ENCODE peak calls at places on chromosomes 2 and 18, in nine cellular contexts. D is NB4, U is pancreas, L is dorsolateral prefrontal cortex, X is GM23338, T is fibroblast of pulmonary artery, C is coronary artery, A is endodermal cell, M is right lobe of liver. F is an unnamed sample.

GRCh38 chr2:136291871-136292270 is 173.9 kb upstream of the CXCR4 start:
- DNase-seq in X (no peak), T (no peak), A (no peak), U (no peak), M (no peak), D (no peak), L (no peak), C (no peak), F (no peak)

GRCh38 chr2:128746356-128746755 is 427.7 kb upstream of the HS6ST1 start:
- DNase-seq in L (no peak), U (peak; percentile 93), A (no peak), X (no peak), T (peak; percentile 96), M (no peak), D (peak; percentile 57), C (no peak), F (no peak)

GRCh38 chr2:237774811-237775553 is 23.6 kb upstream of the RBM44 start:
- DNase-seq in A (peak; percentile 90), T (peak; percentile 68), L (no peak), C (no peak), X (peak; percentile 83), M (peak; percentile 83), U (peak; percentile 30), D (peak; percentile 70), F (peak; percentile 95)

GRCh38 chr2:108982259-108982679 is 6.8 kb downstream of the EDAR start:
- DNase-seq in A (no peak), X (no peak), L (no peak), U (no peak), C (no peak), M (no peak), T (no peak), D (no peak), F (peak; percentile 91)

GRCh38 chr2:200655918-200656580 is 70.2 kb downstream of the AOX1 start:
- DNase-seq in U (no peak), T (no peak), X (no peak), L (no peak), D (no peak), A (no peak), C (no peak), M (no peak), F (no peak)

GRCh38 chr2:98032086-98032485 is 36.3 kb upstream of the TMEM131 start:
- DNase-seq in A (peak; percentile 53), L (no peak), U (no peak), D (no peak), M (no peak), T (no peak), X (no peak), C (no peak), F (no peak)

GRCh38 chr18:9516437-9517064 is 41.2 kb downstream of the RALBP1 start:
- DNase-seq in U (no peak), M (no peak), X (peak; percentile 69), A (no peak), T (peak; percentile 67), C (no peak), D (peak; percentile 53), L (no peak), F (peak; percentile 64)

GRCh38 chr18:79575891-79576685 is 103.5 kb upstream of the CTDP1 start:
- DNase-seq in C (peak; percentile 74), M (peak; percentile 47), X (no peak), U (peak; percentile 74), T (peak; percentile 63), D (no peak), L (no peak), A (peak; percentile 44), F (peak; percentile 61)

GRCh38 chr2:14944562-14945346 is 312.2 kb downstream of the LRATD1 start:
- DNase-seq in T (peak; percentile 1), D (peak; percentile 56), A (peak; percentile 80), X (peak; percentile 80), C (no peak), L (no peak), U (peak; percentile 21), M (no peak), F (peak; percentile 17)

DNA sequence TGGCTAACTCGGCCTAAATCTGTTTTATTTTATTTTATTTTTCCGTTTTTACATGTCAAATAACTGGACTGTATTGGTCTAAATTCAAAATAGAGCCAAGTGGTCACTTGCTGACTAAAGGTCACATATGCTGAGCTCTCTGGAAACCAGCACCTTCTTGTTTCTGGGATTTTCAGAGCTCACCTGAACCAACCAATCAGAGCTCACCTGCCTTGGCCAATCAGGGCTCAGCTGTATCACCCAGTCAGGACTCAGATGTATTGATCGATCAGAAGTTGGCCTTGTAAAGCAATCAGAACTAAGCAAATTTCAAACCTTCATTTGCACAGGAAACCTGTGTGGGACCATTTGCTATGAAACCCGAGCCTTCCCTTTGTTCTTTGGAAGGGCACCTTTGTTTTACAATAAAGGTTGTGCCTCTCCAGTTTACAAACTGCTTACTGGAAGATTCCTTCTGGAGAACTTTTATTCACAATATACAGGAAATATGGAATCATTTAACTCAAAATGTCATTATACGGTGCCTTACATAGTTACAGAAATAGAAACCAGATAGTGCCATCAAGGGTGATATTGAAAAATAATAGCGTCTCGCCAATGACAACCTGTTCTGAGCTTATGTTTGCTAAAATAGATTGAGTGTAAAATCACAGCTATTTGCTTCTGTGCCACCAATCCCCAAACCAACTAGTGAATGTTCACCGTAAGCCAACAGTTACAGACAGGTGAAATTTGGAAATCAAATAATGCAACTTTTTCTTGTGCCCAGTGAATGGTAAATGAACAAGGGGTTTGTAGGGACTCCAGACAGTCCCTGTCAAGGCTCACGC is 17.3 kb upstream of the PSD4 start:
- DNase-seq in X (peak; percentile 44), L (no peak), T (no peak), M (peak; percentile 88), C (peak; percentile 7), A (peak; percentile 74), D (no peak), U (peak; percentile 45), F (no peak)
- H3K4me3 ChIP-seq in X (peak overlapping the region; percentile 46), L (no peak overlapping the region), T (no peak overlapping the region), M (peak overlapping the region; percentile 76), C (peak overlapping the region; percentile 61), A (peak overlapping the region; percentile 56), D (peak overlapping the region; percentile 52), U (peak overlapping the region; percentile 69), F (peak overlapping the region; percentile 28)

GRCh38 chr2:42327125-42327524 is 33.9 kb downstream of the COX7A2L start:
- DNase-seq in C (no peak), X (peak; percentile 29), A (no peak), M (no peak), T (no peak), L (no peak), D (no peak), U (no peak), F (peak; percentile 63)

GRCh38 chr2:42329779-42330178 is 31.2 kb downstream of the COX7A2L start:
- DNase-seq in X (no peak), M (no peak), T (no peak), C (no peak), L (no peak), A (no peak), U (no peak), D (no peak), F (no peak)

GRCh38 chr2:42324949-42325348 is 36.1 kb downstream of the COX7A2L start:
- DNase-seq in D (no peak), U (no peak), M (no peak), L (no peak), X (no peak), T (no peak), A (no peak), C (no peak), F (no peak)

GRCh38 chr2:42328923-42329322 is 32.1 kb downstream of the COX7A2L start:
- DNase-seq in U (no peak), X (no peak), M (no peak), A (no peak), C (no peak), T (no peak), L (no peak), D (no peak), F (no peak)

GRCh38 chr2:42328148-42328833 is 32.7 kb downstream of the COX7A2L start:
- DNase-seq in D (peak; percentile 52), U (no peak), C (no peak), T (peak; percentile 70), A (no peak), X (peak; percentile 35), M (no peak), L (no peak), F (peak; percentile 2)
- TF ChIP-seq CTCF in D (peak; percentile 27), U (no peak), C (peak; percentile 16), T (peak; percentile 50), A (peak; percentile 57), X (peak; percentile 33), M (peak; percentile 58), L (peak; percentile 64), F (peak; percentile 20)

DNA sequence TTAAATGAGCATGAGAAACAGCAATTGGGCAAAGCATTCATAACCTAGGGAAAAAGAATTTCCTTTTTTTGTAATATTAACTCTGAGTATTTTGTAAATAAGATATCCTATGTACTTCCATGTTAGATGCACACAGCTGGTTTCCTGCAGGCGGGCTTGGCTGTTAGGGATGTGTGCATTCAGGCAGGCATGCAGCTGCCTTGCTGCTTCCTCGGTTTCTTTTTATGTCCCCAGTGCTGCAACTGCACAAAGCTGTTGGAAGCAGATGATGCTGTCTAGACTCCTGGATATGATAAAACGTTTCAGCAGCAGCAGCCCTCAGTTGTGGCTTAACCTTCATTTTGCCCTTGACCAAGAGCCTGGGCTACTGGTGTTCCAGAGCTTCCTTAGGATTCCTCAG is 89.5 kb upstream of the EML6 start:
- DNase-seq in C (no peak), L (no peak), M (no peak), T (no peak), X (no peak), D (no peak), A (no peak), U (no peak), F (no peak)
- H3K4me3 ChIP-seq in C (no peak overlapping the region), L (no peak overlapping the region), M (no peak overlapping the region), T (no peak overlapping the region), X (no peak overlapping the region), D (no peak overlapping the region), A (no peak overlapping the region), U (no peak overlapping the region), F (no peak overlapping the region)

GRCh38 chr2:73993376-73993775 is 8.7 kb downstream of the TET3 start:
- DNase-seq in M (no peak), L (no peak), C (no peak), A (no peak), D (no peak), U (no peak), T (no peak), X (no peak), F (no peak)

GRCh38 chr2:73994544-73994831 is 9.8 kb downstream of the TET3 start:
- DNase-seq in X (no peak), D (no peak), U (no peak), M (no peak), L (no peak), A (no peak), C (no peak), T (no peak), F (no peak)

GRCh38 chr2:73997813-73998212 is 13.1 kb downstream of the TET3 start:
- DNase-seq in C (no peak), X (peak; percentile 34), T (no peak), A (no peak), M (no peak), U (no peak), L (no peak), D (no peak), F (no peak)

GRCh38 chr2:73993799-73994543 is 9.3 kb downstream of the TET3 start:
- DNase-seq in X (no peak), L (no peak), D (no peak), A (no peak), T (no peak), U (no peak), M (no peak), C (no peak), F (no peak)

DNA sequence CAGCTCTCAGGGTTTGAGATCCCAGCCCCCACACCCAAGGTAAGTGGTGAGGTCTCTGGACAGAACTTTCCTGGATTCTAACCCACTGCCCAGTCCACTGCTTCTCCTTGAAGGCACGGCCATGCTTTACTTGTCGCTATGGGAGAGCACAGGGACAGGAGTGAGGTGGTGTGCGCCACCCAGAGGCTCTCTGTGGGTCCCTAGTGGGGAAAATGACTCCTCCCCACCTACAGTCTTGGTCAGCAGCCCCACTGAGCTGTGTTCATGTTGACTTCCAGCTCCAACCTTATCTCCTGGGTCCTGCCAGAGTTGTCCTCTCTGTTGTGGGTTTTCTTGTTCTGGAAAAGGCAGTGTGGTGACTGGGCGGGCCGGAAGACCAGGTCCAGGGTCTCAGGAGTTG is 11.1 kb downstream of the TET3 start:
- DNase-seq in M (no peak), T (no peak), X (no peak), L (no peak), C (no peak), A (no peak), D (peak; percentile 36), U (no peak), F (no peak)
- TF ChIP-seq CTCF in M (no peak), T (no peak), X (peak; percentile 56), L (no peak), C (no peak), A (peak; percentile 37), D (peak; percentile 18), U (no peak), F (no peak)

F was measured in LNCaP clone FGC.